ENCODE peak calls at places on chromosomes 13 and 19, in ten cellular contexts. One of them, this sample, is unnamed.

GRCh38 chr19:49846408-49846807 is 4.6 kb upstream of the PTOV1 start:
- DNase-seq in endothelial cell: no peak
- DNase-seq in body of pancreas: no peak
- DNase-seq in upper lobe of right lung: no peak
- DNase-seq in nephron progenitor cell: no peak
- DNase-seq in tibial nerve: no peak
- DNase-seq in cardiac muscle cell: no peak
- DNase-seq in CD8-positive, alpha-beta T cell: no peak
- DNase-seq in AG04450: no peak
- DNase-seq in tibial artery: no peak
- DNase-seq in this sample: no peak

GRCh38 chr19:9289231-9289884 is 20.3 kb downstream of the ZNF699 start:
- DNase-seq in nephron progenitor cell: no peak
- DNase-seq in body of pancreas: no peak
- DNase-seq in cardiac muscle cell: no peak
- DNase-seq in tibial artery: no peak
- DNase-seq in endothelial cell: no peak
- DNase-seq in CD8-positive, alpha-beta T cell: no peak
- DNase-seq in tibial nerve: no peak
- DNase-seq in upper lobe of right lung: no peak
- DNase-seq in AG04450: no peak
- DNase-seq in this sample: no peak

GRCh38 chr19:495440-496332 is 600 bp upstream of the MADCAM1 start:
- DNase-seq in upper lobe of right lung: peak; percentile 67
- DNase-seq in CD8-positive, alpha-beta T cell: peak; percentile 41
- DNase-seq in nephron progenitor cell: peak; percentile 77
- DNase-seq in cardiac muscle cell: no peak
- DNase-seq in endothelial cell: peak; percentile 79
- DNase-seq in tibial nerve: no peak
- DNase-seq in tibial artery: no peak
- DNase-seq in body of pancreas: no peak
- DNase-seq in AG04450: no peak
- DNase-seq in this sample: peak; percentile 54

GRCh38 chr13:35649162-35649561 is 172.7 kb upstream of the MAB21L1 start:
- DNase-seq in upper lobe of right lung: no peak
- DNase-seq in tibial nerve: peak; percentile 18
- DNase-seq in AG04450: no peak
- DNase-seq in nephron progenitor cell: no peak
- DNase-seq in CD8-positive, alpha-beta T cell: no peak
- DNase-seq in tibial artery: no peak
- DNase-seq in body of pancreas: no peak
- DNase-seq in endothelial cell: no peak
- DNase-seq in cardiac muscle cell: no peak
- DNase-seq in this sample: no peak

GRCh38 chr13:99886706-99887105 is 84.9 kb downstream of the ZIC5 start:
- DNase-seq in nephron progenitor cell: no peak
- DNase-seq in cardiac muscle cell: no peak
- DNase-seq in AG04450: no peak
- DNase-seq in body of pancreas: no peak
- DNase-seq in tibial artery: no peak
- DNase-seq in tibial nerve: no peak
- DNase-seq in endothelial cell: no peak
- DNase-seq in CD8-positive, alpha-beta T cell: no peak
- DNase-seq in upper lobe of right lung: no peak
- DNase-seq in this sample: no peak

GRCh38 chr13:41017153-41017552 is 2.0 kb downstream of the ELF1 start:
- DNase-seq in tibial nerve: no peak
- DNase-seq in cardiac muscle cell: no peak
- DNase-seq in endothelial cell: no peak
- DNase-seq in nephron progenitor cell: no peak
- DNase-seq in AG04450: no peak
- DNase-seq in tibial artery: no peak
- DNase-seq in body of pancreas: peak; percentile 40
- DNase-seq in CD8-positive, alpha-beta T cell: peak; percentile 28
- DNase-seq in upper lobe of right lung: no peak
- DNase-seq in this sample: no peak

GRCh38 chr19:41927810-41928192 is 448 bp downstream of the ERFL start:
- DNase-seq in endothelial cell: no peak
- DNase-seq in CD8-positive, alpha-beta T cell: peak; percentile 31
- DNase-seq in nephron progenitor cell: peak; percentile 61
- DNase-seq in body of pancreas: no peak
- DNase-seq in cardiac muscle cell: no peak
- DNase-seq in tibial nerve: no peak
- DNase-seq in upper lobe of right lung: no peak
- DNase-seq in AG04450: no peak
- DNase-seq in tibial artery: no peak
- DNase-seq in this sample: no peak

GRCh38 chr19:5260381-5260967 is 80.1 kb downstream of the PTPRS start:
- DNase-seq in upper lobe of right lung: no peak
- DNase-seq in CD8-positive, alpha-beta T cell: no peak
- DNase-seq in cardiac muscle cell: no peak
- DNase-seq in AG04450: no peak
- DNase-seq in tibial artery: no peak
- DNase-seq in endothelial cell: no peak
- DNase-seq in tibial nerve: no peak
- DNase-seq in nephron progenitor cell: no peak
- DNase-seq in body of pancreas: no peak
- DNase-seq in this sample: no peak

GRCh38 chr13:33115274-33115673 is 99.1 kb downstream of the KL start:
- DNase-seq in tibial nerve: no peak
- DNase-seq in upper lobe of right lung: no peak
- DNase-seq in endothelial cell: no peak
- DNase-seq in CD8-positive, alpha-beta T cell: no peak
- DNase-seq in nephron progenitor cell: no peak
- DNase-seq in cardiac muscle cell: no peak
- DNase-seq in AG04450: no peak
- DNase-seq in tibial artery: no peak
- DNase-seq in body of pancreas: no peak
- DNase-seq in this sample: no peak

GRCh38 chr19:49573451-49573850 is 6.9 kb downstream of the NOSIP start:
- DNase-seq in nephron progenitor cell: no peak
- DNase-seq in AG04450: no peak
- DNase-seq in cardiac muscle cell: no peak
- DNase-seq in tibial artery: no peak
- DNase-seq in tibial nerve: no peak
- DNase-seq in body of pancreas: no peak
- DNase-seq in upper lobe of right lung: no peak
- DNase-seq in CD8-positive, alpha-beta T cell: no peak
- DNase-seq in endothelial cell: no peak
- DNase-seq in this sample: no peak

GRCh38 chr19:11261902-11262839 is at the start of gene DOCK6:
- DNase-seq in cardiac muscle cell: peak; percentile 49
- DNase-seq in nephron progenitor cell: peak; percentile 70
- DNase-seq in tibial artery: no peak
- DNase-seq in AG04450: no peak
- DNase-seq in tibial nerve: no peak
- DNase-seq in upper lobe of right lung: peak; percentile 76
- DNase-seq in body of pancreas: peak; percentile 56
- DNase-seq in endothelial cell: peak; percentile 54
- DNase-seq in CD8-positive, alpha-beta T cell: no peak
- DNase-seq in this sample: peak; percentile 79

GRCh38 chr13:110610955-110611595 is 4.3 kb upstream of the NAXD start:
- DNase-seq in endothelial cell: no peak
- DNase-seq in AG04450: no peak
- DNase-seq in nephron progenitor cell: no peak
- DNase-seq in upper lobe of right lung: no peak
- DNase-seq in tibial artery: no peak
- DNase-seq in tibial nerve: no peak
- DNase-seq in body of pancreas: no peak
- DNase-seq in CD8-positive, alpha-beta T cell: no peak
- DNase-seq in cardiac muscle cell: no peak
- DNase-seq in this sample: peak; percentile 76

GRCh38 chr13:110447058-110447511 is 114.4 kb downstream of the RAB20 start:
- DNase-seq in AG04450: no peak
- DNase-seq in CD8-positive, alpha-beta T cell: no peak
- DNase-seq in nephron progenitor cell: no peak
- DNase-seq in tibial nerve: no peak
- DNase-seq in upper lobe of right lung: no peak
- DNase-seq in body of pancreas: peak; percentile 46
- DNase-seq in endothelial cell: no peak
- DNase-seq in cardiac muscle cell: no peak
- DNase-seq in tibial artery: peak; percentile 45
- DNase-seq in this sample: peak; percentile 55

GRCh38 chr13:37475151-37475550 is 123.4 kb downstream of the POSTN start:
- DNase-seq in tibial artery: no peak
- DNase-seq in CD8-positive, alpha-beta T cell: no peak
- DNase-seq in cardiac muscle cell: no peak
- DNase-seq in body of pancreas: no peak
- DNase-seq in upper lobe of right lung: no peak
- DNase-seq in nephron progenitor cell: no peak
- DNase-seq in tibial nerve: no peak
- DNase-seq in endothelial cell: no peak
- DNase-seq in AG04450: no peak
- DNase-seq in this sample: no peak

GRCh38 chr19:58584498-58585441 is 11.6 kb upstream of the MZF1 start:
- DNase-seq in tibial nerve: no peak
- DNase-seq in endothelial cell: no peak
- DNase-seq in cardiac muscle cell: no peak
- DNase-seq in CD8-positive, alpha-beta T cell: peak; percentile 9
- DNase-seq in AG04450: no peak
- DNase-seq in upper lobe of right lung: no peak
- DNase-seq in tibial artery: no peak
- DNase-seq in body of pancreas: no peak
- DNase-seq in nephron progenitor cell: no peak
- DNase-seq in this sample: no peak

GRCh38 chr13:110575322-110576069 is 14.0 kb upstream of the RAB20 start:
- DNase-seq in body of pancreas: peak; percentile 50
- DNase-seq in tibial nerve: peak; percentile 33
- DNase-seq in nephron progenitor cell: peak; percentile 34
- DNase-seq in tibial artery: no peak
- DNase-seq in AG04450: no peak
- DNase-seq in CD8-positive, alpha-beta T cell: no peak
- DNase-seq in upper lobe of right lung: peak; percentile 63
- DNase-seq in cardiac muscle cell: peak; percentile 11
- DNase-seq in endothelial cell: no peak
- DNase-seq in this sample: peak; percentile 81

GRCh38 chr13:26324294-26324693 is 70.4 kb downstream of the CDK8 start:
- DNase-seq in CD8-positive, alpha-beta T cell: no peak
- DNase-seq in upper lobe of right lung: no peak
- DNase-seq in nephron progenitor cell: no peak
- DNase-seq in endothelial cell: no peak
- DNase-seq in cardiac muscle cell: no peak
- DNase-seq in tibial artery: no peak
- DNase-seq in tibial nerve: no peak
- DNase-seq in AG04450: no peak
- DNase-seq in body of pancreas: no peak
- DNase-seq in this sample: no peak

GRCh38 chr19:48123907-48124675 is 13.5 kb upstream of the PLA2G4C start:
- DNase-seq in tibial nerve: no peak
- DNase-seq in CD8-positive, alpha-beta T cell: no peak
- DNase-seq in endothelial cell: no peak
- DNase-seq in upper lobe of right lung: no peak
- DNase-seq in cardiac muscle cell: no peak
- DNase-seq in tibial artery: no peak
- DNase-seq in AG04450: peak; percentile 15
- DNase-seq in nephron progenitor cell: no peak
- DNase-seq in body of pancreas: no peak
- DNase-seq in this sample: peak; percentile 62
- TF ChIP-seq CTCF in tibial nerve: no peak
- TF ChIP-seq CTCF in CD8-positive, alpha-beta T cell: no peak
- TF ChIP-seq CTCF in endothelial cell: no peak
- TF ChIP-seq CTCF in upper lobe of right lung: peak; percentile 6
- TF ChIP-seq CTCF in cardiac muscle cell: peak; percentile 9
- TF ChIP-seq CTCF in tibial artery: no peak
- TF ChIP-seq CTCF in AG04450: peak; percentile 48
- TF ChIP-seq CTCF in nephron progenitor cell: no peak
- TF ChIP-seq CTCF in body of pancreas: no peak
- TF ChIP-seq CTCF in this sample: no peak

DNA sequence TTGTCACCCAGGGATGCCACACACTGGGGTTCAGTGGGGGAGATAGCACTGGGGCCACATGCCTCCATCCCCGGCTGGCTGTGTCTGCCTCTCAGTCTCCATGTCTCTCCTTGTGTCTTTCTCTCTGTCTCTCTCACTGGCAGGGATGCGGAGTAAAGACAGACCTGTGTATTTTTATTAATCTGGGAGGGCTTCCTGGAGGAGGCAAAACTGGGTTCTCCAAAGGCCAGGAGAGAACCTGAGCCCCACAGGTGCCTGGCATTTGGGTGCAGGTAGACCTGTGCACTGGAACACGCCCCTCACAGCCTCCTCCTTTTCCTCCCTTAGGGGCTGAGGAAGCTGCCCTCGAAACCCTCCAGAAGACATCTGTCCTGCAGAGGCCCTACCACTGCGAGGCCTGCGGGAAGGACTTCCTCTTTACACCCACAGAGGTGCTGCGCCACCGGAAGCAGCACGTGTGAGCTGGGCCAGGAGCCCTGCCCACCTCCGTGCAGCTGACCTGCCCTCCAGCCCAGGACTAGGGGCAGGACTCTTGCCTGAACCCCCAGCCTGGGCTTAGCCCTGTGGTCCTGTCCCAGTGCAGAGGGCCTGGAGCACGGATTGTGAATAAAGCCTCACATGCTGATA is 32.7 kb downstream of the DHX34 start:
- DNase-seq in AG04450: no peak
- DNase-seq in CD8-positive, alpha-beta T cell: no peak
- DNase-seq in upper lobe of right lung: no peak
- DNase-seq in tibial nerve: no peak
- DNase-seq in nephron progenitor cell: no peak
- DNase-seq in tibial artery: no peak
- DNase-seq in cardiac muscle cell: no peak
- DNase-seq in body of pancreas: no peak
- DNase-seq in endothelial cell: no peak
- DNase-seq in this sample: peak; percentile 46
- TF ChIP-seq CTCF in AG04450: no peak
- TF ChIP-seq CTCF in CD8-positive, alpha-beta T cell: no peak
- TF ChIP-seq CTCF in upper lobe of right lung: no peak
- TF ChIP-seq CTCF in tibial nerve: no peak
- TF ChIP-seq CTCF in nephron progenitor cell: no peak
- TF ChIP-seq CTCF in tibial artery: no peak
- TF ChIP-seq CTCF in cardiac muscle cell: no peak
- TF ChIP-seq CTCF in body of pancreas: no peak
- TF ChIP-seq CTCF in endothelial cell: no peak
- TF ChIP-seq CTCF in this sample: no peak

DNA sequence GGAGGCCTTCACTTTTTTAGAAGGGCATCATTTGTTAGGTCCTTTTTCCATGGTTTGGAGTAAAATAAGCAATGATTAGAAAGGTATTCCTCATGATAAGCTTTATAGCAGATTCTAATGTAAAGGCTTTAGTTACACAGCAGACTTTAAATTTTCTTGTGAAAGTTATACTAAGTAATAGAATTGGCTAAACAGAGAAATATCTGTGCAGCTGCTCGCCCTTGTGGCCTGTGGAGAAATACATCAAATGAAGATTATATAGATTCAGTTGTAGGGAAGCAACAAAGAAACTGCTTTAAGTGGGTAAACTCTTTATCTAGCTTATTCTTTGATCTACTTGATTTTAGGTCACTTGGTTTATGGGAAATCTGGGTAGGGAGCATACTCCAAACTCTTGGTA is 1269.7 kb upstream of the SPRY2 start:
- DNase-seq in tibial artery: no peak
- DNase-seq in AG04450: no peak
- DNase-seq in cardiac muscle cell: no peak
- DNase-seq in endothelial cell: no peak
- DNase-seq in body of pancreas: no peak
- DNase-seq in upper lobe of right lung: no peak
- DNase-seq in nephron progenitor cell: no peak
- DNase-seq in tibial nerve: no peak
- DNase-seq in CD8-positive, alpha-beta T cell: no peak
- DNase-seq in this sample: no peak
- TF ChIP-seq CTCF in tibial artery: no peak
- TF ChIP-seq CTCF in AG04450: no peak
- TF ChIP-seq CTCF in cardiac muscle cell: no peak
- TF ChIP-seq CTCF in endothelial cell: no peak
- TF ChIP-seq CTCF in body of pancreas: no peak
- TF ChIP-seq CTCF in upper lobe of right lung: no peak
- TF ChIP-seq CTCF in nephron progenitor cell: no peak
- TF ChIP-seq CTCF in tibial nerve: no peak
- TF ChIP-seq CTCF in CD8-positive, alpha-beta T cell: no peak
- TF ChIP-seq CTCF in this sample: no peak

GRCh38 chr13:29845440-29846056 is 4.9 kb downstream of the UBL3 start:
- DNase-seq in cardiac muscle cell: no peak
- DNase-seq in body of pancreas: no peak
- DNase-seq in AG04450: no peak
- DNase-seq in CD8-positive, alpha-beta T cell: no peak
- DNase-seq in nephron progenitor cell: no peak
- DNase-seq in endothelial cell: no peak
- DNase-seq in tibial nerve: no peak
- DNase-seq in tibial artery: no peak
- DNase-seq in upper lobe of right lung: no peak
- DNase-seq in this sample: no peak
- TF ChIP-seq CTCF in cardiac muscle cell: peak; percentile 38
- TF ChIP-seq CTCF in body of pancreas: peak; percentile 38
- TF ChIP-seq CTCF in AG04450: peak; percentile 43
- TF ChIP-seq CTCF in CD8-positive, alpha-beta T cell: peak; percentile 53
- TF ChIP-seq CTCF in nephron progenitor cell: no peak
- TF ChIP-seq CTCF in endothelial cell: no peak
- TF ChIP-seq CTCF in tibial nerve: peak; percentile 9
- TF ChIP-seq CTCF in tibial artery: peak; percentile 34
- TF ChIP-seq CTCF in upper lobe of right lung: peak; percentile 44
- TF ChIP-seq CTCF in this sample: peak; percentile 26

This sample was measured in GM10248.